ENCODE peak calls at places on chromosome 19, in nine cellular contexts. B is non-pigmented ciliary epithelial cell, N is NCI-H1092 treated with DMSO at 0.1 percent for 48 hours, P is substantia nigra, Q is cardiac muscle cell, T is hepatocyte, H is colonic mucosa, F is astrocyte of the cerebellum, O is tibial nerve. G is an unnamed sample.

GRCh38 chr19:17605117-17605516 is 49.7 kb downstream of the COLGALT1 start:
- DNase-seq in B (no peak), N (no peak), P (no peak), Q (no peak), T (no peak), H (no peak), F (no peak), O (no peak), G (no peak)

GRCh38 chr19:14073232-14073924 is 792 bp downstream of the MISP3 start:
- DNase-seq in B (no peak), N (peak), P (peak), Q (peak), T (peak), H (peak), F (no peak), O (peak), G (peak)

GRCh38 chr19:22446605-22447004 is 24.5 kb upstream of the ZNF98 start:
- DNase-seq in B (no peak), N (no peak), P (no peak), Q (no peak), T (no peak), H (no peak), F (no peak), O (no peak), G (no peak)

GRCh38 chr19:57888107-57888493 is 737 bp downstream of the ZNF814 start:
- DNase-seq in B (no peak), N (no peak), P (no peak), Q (no peak), T (no peak), H (no peak), F (no peak), O (no peak), G (no peak)

GRCh38 chr19:45496349-45496953 is 396 bp downstream of the RTN2 start:
- DNase-seq in B (no peak), N (no peak), P (no peak), Q (peak), T (peak), H (peak), F (no peak), O (no peak), G (peak)

GRCh38 chr19:43439183-43440063 is 24.7 kb downstream of the TEX101 start:
- DNase-seq in B (no peak), N (no peak), P (no peak), Q (peak), T (no peak), H (no peak), F (no peak), O (no peak), G (no peak)

GRCh38 chr19:35673121-35673804 is 6.9 kb downstream of the UPK1A start:
- DNase-seq in B (peak), N (no peak), P (no peak), Q (peak), T (peak), H (no peak), F (no peak), O (no peak), G (peak)

GRCh38 chr19:35345671-35346111 is 2.0 kb upstream of the FFAR1 start:
- DNase-seq in B (no peak), N (no peak), P (no peak), Q (no peak), T (no peak), H (no peak), F (no peak), O (no peak), G (no peak)

GRCh38 chr19:33245948-33246728 is 20.5 kb upstream of the SLC7A10 start:
- DNase-seq in B (no peak), N (no peak), P (no peak), Q (peak), T (no peak), H (no peak), F (no peak), O (no peak), G (no peak)

GRCh38 chr19:4692275-4693077 is 22.3 kb upstream of the MYDGF start:
- DNase-seq in B (no peak), N (no peak), P (no peak), Q (no peak), T (no peak), H (no peak), F (no peak), O (no peak), G (no peak)

GRCh38 chr19:56900573-56901097 is 60.1 kb upstream of the PEG3 start:
- DNase-seq in B (no peak), N (no peak), P (no peak), Q (peak), T (no peak), H (no peak), F (no peak), O (no peak), G (no peak)

GRCh38 chr19:11420429-11420893 is 1.3 kb upstream of the RGL3 start:
- DNase-seq in B (no peak), N (no peak), P (no peak), Q (peak), T (peak), H (peak), F (no peak), O (peak), G (peak)

GRCh38 chr19:1252221-1252817 is 3.9 kb downstream of the MIDN start:
- DNase-seq in B (no peak), N (no peak), P (peak), Q (peak), T (peak), H (peak), F (no peak), O (peak), G (no peak)

GRCh38 chr19:4038661-4039096 is 28.0 kb downstream of the ZBTB7A start:
- DNase-seq in B (no peak), N (no peak), P (no peak), Q (no peak), T (no peak), H (no peak), F (no peak), O (no peak), G (no peak)

GRCh38 chr19:15452111-15453047 is 2.6 kb upstream of the WIZ start:
- DNase-seq in B (peak), N (peak), P (peak), Q (peak), T (peak), H (peak), F (no peak), O (peak), G (peak)

GRCh38 chr19:6737873-6738725 is 719 bp upstream of the GPR108 start:
- DNase-seq in B (peak), N (peak), P (peak), Q (peak), T (peak), H (peak), F (peak), O (peak), G (peak)

GRCh38 chr19:49149652-49150105 is 5.5 kb downstream of the HRC start:
- DNase-seq in B (no peak), N (peak), P (peak), Q (peak), T (peak), H (peak), F (peak), O (peak), G (peak)

GRCh38 chr19:8446055-8446709 is 1.4 kb downstream of the HNRNPM start:
- DNase-seq in B (no peak), N (no peak), P (no peak), Q (no peak), T (no peak), H (no peak), F (no peak), O (no peak), G (no peak)

GRCh38 chr19:42149447-42150202 is 17.4 kb upstream of the POU2F2 start:
- DNase-seq in B (no peak), N (peak), P (no peak), Q (no peak), T (no peak), H (no peak), F (no peak), O (no peak), G (no peak)

GRCh38 chr19:16404396-16404795 is 67.4 kb downstream of the EPS15L1 start:
- DNase-seq in B (no peak), N (no peak), P (no peak), Q (no peak), T (no peak), H (no peak), F (no peak), O (no peak), G (no peak)

GRCh38 chr19:11598103-11598483 is 810 bp downstream of the ZNF627 start:
- DNase-seq in B (no peak), N (no peak), P (no peak), Q (no peak), T (no peak), H (no peak), F (no peak), O (no peak), G (no peak)

GRCh38 chr19:48196933-48197665 is 26.6 kb downstream of the ZSWIM9 start:
- DNase-seq in B (no peak), N (no peak), P (no peak), Q (peak), T (no peak), H (no peak), F (no peak), O (no peak), G (no peak)

GRCh38 chr19:13920940-13921744 is 15.1 kb downstream of the CC2D1A start:
- DNase-seq in B (no peak), N (no peak), P (no peak), Q (peak), T (no peak), H (no peak), F (no peak), O (peak), G (no peak)

GRCh38 chr19:43351998-43352746 is 1.3 kb upstream of the CD177 start:
- DNase-seq in B (no peak), N (no peak), P (no peak), Q (no peak), T (no peak), H (no peak), F (no peak), O (no peak), G (no peak)

GRCh38 chr19:35513231-35513974 is at the start of gene DMKN:
- DNase-seq in B (no peak), N (no peak), P (no peak), Q (peak), T (peak), H (no peak), F (no peak), O (no peak), G (no peak)

GRCh38 chr19:19710506-19710905 is 22.4 kb downstream of the ZNF14 start:
- DNase-seq in B (no peak), N (no peak), P (no peak), Q (no peak), T (no peak), H (no peak), F (no peak), O (no peak), G (no peak)

GRCh38 chr19:41225238-41226052 is 6.4 kb downstream of the AXL start:
- DNase-seq in B (peak), N (no peak), P (peak), Q (peak), T (peak), H (peak), F (peak), O (peak), G (no peak)

GRCh38 chr19:39372047-39372802 is 18.7 kb downstream of the PAF1 start:
- DNase-seq in B (peak), N (no peak), P (peak), Q (peak), T (peak), H (peak), F (peak), O (peak), G (no peak)

GRCh38 chr19:35557539-35558399 is 5.7 kb downstream of the ATP4A start:
- DNase-seq in B (no peak), N (peak), P (peak), Q (peak), T (peak), H (peak), F (no peak), O (no peak), G (peak)

GRCh38 chr19:6292006-6292405 is 12.2 kb upstream of the MLLT1 start:
- DNase-seq in B (no peak), N (no peak), P (no peak), Q (peak), T (no peak), H (no peak), F (no peak), O (no peak), G (no peak)